ENCODE peak calls at places on chromosomes 7 and 10, in six cellular contexts. D is GM23338; P is CD8-positive, alpha-beta T cell; I is CD4-positive, alpha-beta T cell; U is ovary; J is IMR-90. M is an unnamed sample.

GRCh38 chr7:31642681-31643115 is 44.3 kb upstream of the PPP1R17 start:
- DNase-seq in U (no peak), I (no peak), J (no peak), P (no peak), D (no peak), M (no peak)

GRCh38 chr10:34918896-34919295 is 103.8 kb upstream of the PARD3 start:
- DNase-seq in U (no peak), D (no peak), J (no peak), I (no peak), P (no peak), M (no peak)

GRCh38 chr7:90536449-90536848 is 59.7 kb upstream of the CDK14 start:
- DNase-seq in J (no peak), U (no peak), I (no peak), P (no peak), D (no peak), M (no peak)

GRCh38 chr10:43122096-43122495 is 16.1 kb upstream of the CSGALNACT2 start:
- DNase-seq in P (no peak), D (no peak), I (no peak), U (no peak), J (no peak), M (no peak)

GRCh38 chr7:129607471-129608120 is 3.9 kb upstream of the NRF1 start:
- DNase-seq in U (no peak), I (peak; percentile 22), J (no peak), D (peak; percentile 82), P (peak; percentile 50), M (no peak)

GRCh38 chr10:60208676-60209269 is 180.9 kb downstream of the ANK3 start:
- DNase-seq in U (no peak), J (peak; percentile 49), I (no peak), D (peak; percentile 83), P (no peak), M (no peak)

GRCh38 chr7:155878250-155878649 is 66.0 kb upstream of the SHH start:
- DNase-seq in U (no peak), D (no peak), I (no peak), P (no peak), J (no peak), M (no peak)

GRCh38 chr10:15265558-15265957 is 97.1 kb upstream of the NMT2 start:
- DNase-seq in D (no peak), J (no peak), U (no peak), P (no peak), I (no peak), M (no peak)

GRCh38 chr7:99562832-99563231 is 4.4 kb downstream of the ZNF655 start:
- DNase-seq in J (peak; percentile 100), D (no peak), I (no peak), P (peak; percentile 41), U (no peak), M (no peak)

GRCh38 chr10:58529077-58529728 is 16.5 kb downstream of the BICC1 start:
- DNase-seq in P (no peak), J (no peak), U (no peak), D (no peak), I (no peak), M (no peak)

GRCh38 chr10:30973737-30974136 is 57.9 kb downstream of the ZNF438 start:
- DNase-seq in P (no peak), J (no peak), I (no peak), U (no peak), D (no peak), M (no peak)

GRCh38 chr10:7541137-7542087 is 125.4 kb downstream of the ITIH5 start:
- DNase-seq in P (no peak), U (peak; percentile 92), I (no peak), J (peak; percentile 2), D (peak; percentile 69), M (no peak)

GRCh38 chr10:88080213-88080612 is 216.8 kb downstream of the PTEN start:
- DNase-seq in P (no peak), I (no peak), U (no peak), J (peak; percentile 78), D (peak; percentile 16), M (no peak)

GRCh38 chr7:91264924-91265681 is 870 bp downstream of the FZD1 start:
- DNase-seq in D (peak; percentile 56), U (peak; percentile 71), P (no peak), J (peak; percentile 74), I (no peak), M (peak; percentile 24)

GRCh38 chr7:95322874-95323273 is 1.5 kb downstream of the PON1 start:
- DNase-seq in I (no peak), U (no peak), J (no peak), P (no peak), D (no peak), M (no peak)

GRCh38 chr7:141381794-141382453 is 169.3 kb upstream of the AGK start:
- DNase-seq in I (no peak), U (no peak), P (no peak), J (no peak), D (no peak), M (no peak)

GRCh38 chr7:46034056-46034768 is 113.1 kb upstream of the IGFBP3 start:
- DNase-seq in P (no peak), I (no peak), U (no peak), D (no peak), J (peak; percentile 79), M (no peak)

GRCh38 chr10:116084166-116084565 is 188.8 kb downstream of the GFRA1 start:
- DNase-seq in D (no peak), P (no peak), J (peak; percentile 7), I (no peak), U (no peak), M (no peak)

GRCh38 chr7:95951997-95952795 is 179.8 kb downstream of the DYNC1I1 start:
- DNase-seq in I (no peak), P (no peak), J (no peak), U (no peak), D (no peak), M (no peak)

GRCh38 chr10:69123306-69123746 is 652 bp upstream of the VPS26A start:
- DNase-seq in I (no peak), D (peak; percentile 73), U (no peak), J (peak; percentile 71), P (no peak), M (no peak)
- TF ChIP-seq CTCF in I (no peak), D (no peak), U (no peak), J (peak; percentile 51), P (no peak), M (no peak)

DNA sequence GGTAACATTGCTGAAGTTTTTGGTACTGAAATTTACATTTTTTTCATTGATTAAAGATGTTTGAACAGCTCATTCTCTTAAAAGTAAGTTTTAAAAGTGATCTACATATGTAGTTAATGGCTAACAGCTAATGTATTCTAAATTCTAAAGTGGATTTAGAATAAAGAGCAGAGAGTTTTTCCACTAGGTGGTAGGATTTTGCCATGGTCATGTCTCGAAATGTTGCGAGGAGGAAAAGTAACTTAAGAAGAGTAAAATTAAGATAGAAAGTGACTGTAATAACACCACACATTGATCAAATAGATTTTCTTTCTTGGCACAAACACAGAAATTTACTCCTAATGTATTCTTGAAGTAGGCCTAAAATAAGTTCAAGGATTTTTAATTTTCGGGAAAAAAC is 19.8 kb downstream of the LSMEM1 start:
- DNase-seq in I (no peak), D (no peak), P (no peak), U (no peak), J (no peak), M (no peak)
- TF ChIP-seq CTCF in I (no peak), D (peak; percentile 38), P (no peak), U (no peak), J (no peak), M (no peak)

DNA sequence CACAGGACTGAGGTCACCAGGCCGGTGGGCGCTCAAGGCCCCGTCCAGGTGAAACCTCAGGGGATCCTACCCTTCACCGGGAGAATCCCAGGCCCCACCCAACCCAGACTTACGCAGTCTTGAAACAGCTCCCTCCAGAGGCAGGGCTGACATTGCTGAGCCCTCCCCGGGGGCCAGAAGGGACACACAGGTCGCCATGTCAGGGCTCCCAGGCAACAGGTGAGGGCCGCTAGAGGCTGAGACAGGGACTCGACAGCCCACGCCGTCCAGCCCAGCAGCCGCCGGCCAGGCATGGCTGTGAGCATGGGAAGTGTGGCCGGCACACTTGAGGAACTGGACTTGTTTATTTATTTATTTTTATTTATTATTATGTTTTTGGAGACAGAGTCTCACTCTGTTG is 10.3 kb downstream of the MICALL2 start:
- DNase-seq in D (no peak), J (no peak), I (no peak), U (no peak), P (no peak), M (no peak)
- TF ChIP-seq CTCF in D (no peak), J (no peak), I (no peak), U (no peak), P (no peak), M (no peak)

DNA sequence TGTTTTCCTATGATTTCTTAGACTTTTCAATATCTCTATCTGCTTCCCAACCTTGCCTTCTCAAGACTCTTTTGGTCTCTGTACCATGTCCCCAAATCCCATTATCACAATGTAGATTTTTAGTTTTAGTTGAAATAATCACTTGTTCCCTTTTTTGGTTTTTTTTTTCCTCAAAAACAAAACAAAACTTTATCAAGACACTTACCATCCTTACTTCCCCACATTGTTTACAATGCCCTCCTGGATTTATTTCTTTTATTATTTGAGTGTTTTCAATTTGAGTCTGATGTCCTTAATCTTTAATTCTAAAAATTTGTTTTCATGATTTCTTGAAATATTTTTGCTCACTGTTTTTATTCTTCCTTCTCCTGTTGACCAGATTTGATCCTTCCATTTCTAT is 112.6 kb downstream of the CPED1 start:
- DNase-seq in U (no peak), P (no peak), D (no peak), I (no peak), J (no peak), M (no peak)
- TF ChIP-seq CTCF in U (no peak), P (no peak), D (no peak), I (no peak), J (no peak), M (no peak)

DNA sequence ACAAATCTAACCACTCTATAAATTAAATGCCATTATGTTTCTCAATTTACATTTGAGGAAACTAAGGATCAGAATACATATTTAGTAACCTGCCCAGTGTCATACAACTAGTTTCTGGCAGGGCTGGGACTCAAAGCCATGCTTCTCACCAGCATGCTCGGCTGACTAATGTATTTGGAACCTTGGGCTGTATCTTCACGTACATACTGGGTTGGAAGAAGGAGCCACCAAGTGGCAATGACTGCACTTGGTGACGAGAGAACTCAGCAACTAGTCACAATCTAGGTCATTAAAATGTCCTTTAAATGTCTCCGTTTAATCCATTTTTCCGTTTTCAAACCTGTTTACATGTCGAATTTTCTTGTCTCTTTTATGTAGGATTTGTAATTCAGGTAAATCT is 42.9 kb downstream of the CHRM2 start:
- DNase-seq in U (no peak), I (no peak), J (peak; percentile 65), P (no peak), D (peak; percentile 25), M (no peak)
- TF ChIP-seq CTCF in U (no peak), I (no peak), J (peak; percentile 12), P (no peak), D (peak; percentile 20), M (no peak)

DNA sequence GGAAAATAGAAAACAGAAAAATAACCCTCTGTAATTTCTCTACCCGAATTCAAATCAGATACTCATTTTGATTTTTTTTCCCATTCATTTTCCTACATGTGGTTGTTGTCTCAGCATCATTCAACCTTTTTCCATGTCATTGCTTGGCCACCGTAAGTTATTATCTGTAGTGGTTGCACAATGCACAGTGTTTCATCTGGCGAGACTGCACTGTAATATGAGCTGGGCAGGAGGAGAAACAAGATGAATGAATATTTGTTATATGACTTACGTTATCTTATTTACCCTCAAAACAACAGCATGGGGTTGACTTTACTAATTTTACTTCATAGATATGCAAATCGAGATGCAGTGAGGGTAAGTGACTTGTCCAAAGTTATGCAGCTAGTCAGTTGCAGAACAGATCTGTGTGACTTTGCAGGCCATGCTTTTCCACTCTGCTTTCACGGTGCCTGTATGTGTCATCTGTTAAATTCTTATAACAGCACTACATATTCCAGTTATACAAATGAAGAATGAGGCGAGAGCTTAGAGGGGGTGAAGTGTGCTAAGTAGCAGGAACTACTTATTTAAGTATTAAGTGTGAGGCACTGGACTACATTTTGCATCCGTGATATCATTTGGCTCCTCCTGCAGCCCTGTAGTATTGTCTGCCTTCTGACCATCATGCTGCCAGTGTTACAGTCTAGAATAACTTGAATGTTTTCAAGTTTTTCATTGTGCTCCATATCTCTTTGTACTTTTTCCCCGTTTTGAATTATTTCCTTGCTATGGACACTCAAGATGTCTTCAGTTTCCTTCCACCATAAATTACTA is 56.7 kb downstream of the ZMYND11 start:
- DNase-seq in I (no peak), P (no peak), J (peak; percentile 75), U (no peak), D (no peak), M (no peak)
- TF ChIP-seq CTCF in I (no peak), P (no peak), J (no peak), U (no peak), D (no peak), M (no peak)

M was measured in activated B cell treated with CpG ODN at 0.5 μM for 24 hours.